ENCODE peak calls at places on chromosomes 3 and 15, in five cellular contexts. One of them, this sample, is unnamed.

GRCh38 chr15:76756371-76756770 is 148.8 kb downstream of the SCAPER start:
- DNase-seq in fibroblast of mammary gland: no peak
- DNase-seq in iris pigment epithelial cell: peak
- DNase-seq in aorta: no peak
- DNase-seq in AG08396: no peak
- DNase-seq in this sample: no peak

GRCh38 chr3:190070623-190071347 is 49.9 kb downstream of the P3H2 start:
- DNase-seq in fibroblast of mammary gland: no peak
- DNase-seq in iris pigment epithelial cell: peak
- DNase-seq in aorta: no peak
- DNase-seq in AG08396: no peak
- DNase-seq in this sample: no peak

GRCh38 chr15:65409284-65409631 is 13.5 kb downstream of the IGDCC4 start:
- DNase-seq in fibroblast of mammary gland: peak
- DNase-seq in iris pigment epithelial cell: peak
- DNase-seq in aorta: peak
- DNase-seq in AG08396: peak
- DNase-seq in this sample: no peak

GRCh38 chr3:40645883-40646282 is 121.1 kb downstream of the ZNF621 start:
- DNase-seq in fibroblast of mammary gland: peak
- DNase-seq in iris pigment epithelial cell: peak
- DNase-seq in aorta: no peak
- DNase-seq in AG08396: no peak
- DNase-seq in this sample: no peak

GRCh38 chr3:179410317-179410716 is 41.0 kb downstream of the GNB4 start:
- DNase-seq in fibroblast of mammary gland: peak
- DNase-seq in iris pigment epithelial cell: peak
- DNase-seq in aorta: no peak
- DNase-seq in AG08396: no peak
- DNase-seq in this sample: no peak

GRCh38 chr15:33639968-33640367 is 328.3 kb upstream of the CHRM5 start:
- DNase-seq in fibroblast of mammary gland: no peak
- DNase-seq in iris pigment epithelial cell: no peak
- DNase-seq in aorta: no peak
- DNase-seq in AG08396: no peak
- DNase-seq in this sample: no peak

GRCh38 chr3:111936191-111936841 is 42.5 kb upstream of the ABHD10 start:
- DNase-seq in fibroblast of mammary gland: peak
- DNase-seq in iris pigment epithelial cell: peak
- DNase-seq in aorta: no peak
- DNase-seq in AG08396: peak
- DNase-seq in this sample: no peak

GRCh38 chr3:4985330-4986174 is 6.3 kb downstream of the BHLHE40 start:
- DNase-seq in fibroblast of mammary gland: peak
- DNase-seq in iris pigment epithelial cell: peak
- DNase-seq in aorta: no peak
- DNase-seq in AG08396: no peak
- DNase-seq in this sample: no peak

GRCh38 chr3:182046365-182046764 is 334.6 kb downstream of the SOX2 start:
- DNase-seq in fibroblast of mammary gland: no peak
- DNase-seq in iris pigment epithelial cell: no peak
- DNase-seq in aorta: no peak
- DNase-seq in AG08396: no peak
- DNase-seq in this sample: no peak

GRCh38 chr15:95086543-95087252 is 855.3 kb downstream of the MCTP2 start:
- DNase-seq in fibroblast of mammary gland: peak
- DNase-seq in iris pigment epithelial cell: peak
- DNase-seq in aorta: no peak
- DNase-seq in AG08396: peak
- DNase-seq in this sample: no peak

GRCh38 chr15:28086175-28086703 is 12.9 kb downstream of the OCA2 start:
- DNase-seq in fibroblast of mammary gland: peak
- DNase-seq in iris pigment epithelial cell: peak
- DNase-seq in aorta: peak
- DNase-seq in AG08396: peak
- DNase-seq in this sample: no peak

GRCh38 chr3:105502333-105502732 is 135.6 kb downstream of the ALCAM start:
- DNase-seq in fibroblast of mammary gland: no peak
- DNase-seq in iris pigment epithelial cell: no peak
- DNase-seq in aorta: no peak
- DNase-seq in AG08396: no peak
- DNase-seq in this sample: no peak

GRCh38 chr15:90154861-90155626 is 46.1 kb upstream of the SEMA4B start:
- DNase-seq in fibroblast of mammary gland: peak
- DNase-seq in iris pigment epithelial cell: peak
- DNase-seq in aorta: no peak
- DNase-seq in AG08396: peak
- DNase-seq in this sample: no peak

GRCh38 chr3:104359546-104359945 is 1007.2 kb upstream of the ALCAM start:
- DNase-seq in fibroblast of mammary gland: peak
- DNase-seq in iris pigment epithelial cell: peak
- DNase-seq in aorta: no peak
- DNase-seq in AG08396: peak
- DNase-seq in this sample: no peak

GRCh38 chr3:112020653-112021052 is 13.9 kb upstream of the TMPRSS7 start:
- DNase-seq in fibroblast of mammary gland: no peak
- DNase-seq in iris pigment epithelial cell: no peak
- DNase-seq in aorta: no peak
- DNase-seq in AG08396: no peak
- DNase-seq in this sample: no peak

GRCh38 chr3:11583638-11584046 is 60.1 kb downstream of the VGLL4 start:
- DNase-seq in fibroblast of mammary gland: peak
- DNase-seq in iris pigment epithelial cell: peak
- DNase-seq in aorta: no peak
- DNase-seq in AG08396: no peak
- DNase-seq in this sample: no peak

GRCh38 chr15:25246641-25247417 is 192.0 kb downstream of the UBE3A start:
- DNase-seq in fibroblast of mammary gland: no peak
- DNase-seq in iris pigment epithelial cell: no peak
- DNase-seq in aorta: peak
- DNase-seq in AG08396: no peak
- DNase-seq in this sample: no peak

GRCh38 chr3:187593347-187593850 is 76.8 kb downstream of the SST start:
- DNase-seq in fibroblast of mammary gland: no peak
- DNase-seq in iris pigment epithelial cell: no peak
- DNase-seq in aorta: no peak
- DNase-seq in AG08396: no peak
- DNase-seq in this sample: no peak

GRCh38 chr15:61057830-61058529 is 171.1 kb downstream of the RORA start:
- DNase-seq in fibroblast of mammary gland: peak
- DNase-seq in iris pigment epithelial cell: no peak
- DNase-seq in aorta: no peak
- DNase-seq in AG08396: no peak
- DNase-seq in this sample: no peak

GRCh38 chr15:29687204-29687768 is 135.0 kb downstream of the TJP1 start:
- DNase-seq in fibroblast of mammary gland: no peak
- DNase-seq in iris pigment epithelial cell: no peak
- DNase-seq in aorta: no peak
- DNase-seq in AG08396: no peak
- DNase-seq in this sample: no peak

GRCh38 chr3:7520059-7520458 is 659.1 kb downstream of the GRM7 start:
- DNase-seq in fibroblast of mammary gland: no peak
- DNase-seq in iris pigment epithelial cell: no peak
- DNase-seq in aorta: no peak
- DNase-seq in AG08396: no peak
- DNase-seq in this sample: no peak

GRCh38 chr15:89575656-89576416 is 567 bp downstream of the TICRR start:
- DNase-seq in fibroblast of mammary gland: peak
- DNase-seq in iris pigment epithelial cell: peak
- DNase-seq in aorta: peak
- DNase-seq in AG08396: no peak
- DNase-seq in this sample: no peak

GRCh38 chr3:13316603-13317002 is 103.5 kb downstream of the NUP210 start:
- DNase-seq in fibroblast of mammary gland: no peak
- DNase-seq in iris pigment epithelial cell: no peak
- DNase-seq in aorta: no peak
- DNase-seq in AG08396: no peak
- DNase-seq in this sample: peak

GRCh38 chr15:60916674-60917468 is 312.2 kb downstream of the RORA start:
- DNase-seq in fibroblast of mammary gland: peak
- DNase-seq in iris pigment epithelial cell: peak
- DNase-seq in aorta: peak
- DNase-seq in AG08396: peak
- DNase-seq in this sample: peak

GRCh38 chr3:41265823-41266273 is 66.5 kb downstream of the CTNNB1 start:
- DNase-seq in fibroblast of mammary gland: peak
- DNase-seq in iris pigment epithelial cell: peak
- DNase-seq in aorta: no peak
- DNase-seq in AG08396: no peak
- DNase-seq in this sample: no peak

GRCh38 chr3:27669505-27670085 is 52.5 kb downstream of the EOMES start:
- DNase-seq in fibroblast of mammary gland: no peak
- DNase-seq in iris pigment epithelial cell: no peak
- DNase-seq in aorta: no peak
- DNase-seq in AG08396: no peak
- DNase-seq in this sample: no peak

This sample was measured in caudate nucleus.